ENCODE peak calls at places on chromosome 4, in four cellular contexts. G is Panc1, V is BJ, D is pancreas. A is an unnamed sample.

GRCh38 chr4:77434299-77435092 is 171.1 kb upstream of the CXCL13 start:
- DNase-seq in V (no peak), D (no peak), G (no peak), A (no peak)

GRCh38 chr4:126897038-126897437 is 735.7 kb upstream of the INTU start:
- DNase-seq in G (no peak), V (no peak), D (no peak), A (no peak)

GRCh38 chr4:178314287-178314686 is 872.0 kb upstream of the AGA start:
- DNase-seq in D (no peak), V (no peak), G (no peak), A (no peak)

GRCh38 chr4:7828011-7828720 is 111.5 kb downstream of the AFAP1 start:
- DNase-seq in G (no peak), D (no peak), V (peak; percentile 100), A (peak; percentile 86)

GRCh38 chr4:110637408-110638131 is 14.7 kb upstream of the PITX2 start:
- DNase-seq in D (no peak), V (no peak), G (no peak), A (no peak)

GRCh38 chr4:152972821-152973613 is 36.9 kb downstream of the FHDC1 start:
- DNase-seq in G (no peak), V (peak; percentile 86), D (no peak), A (no peak)

GRCh38 chr4:26813698-26814097 is 46.9 kb upstream of the STIM2 start:
- DNase-seq in D (no peak), V (no peak), G (no peak), A (no peak)

GRCh38 chr4:139986108-139986507 is 167.9 kb downstream of the MAML3 start:
- DNase-seq in G (no peak), V (no peak), D (no peak), A (no peak)

GRCh38 chr4:136183513-136183912 is 1348.8 kb downstream of the PCDH18 start:
- DNase-seq in V (no peak), D (no peak), G (no peak), A (no peak)

GRCh38 chr4:114076865-114077264 is 97.4 kb upstream of the ARSJ start:
- DNase-seq in V (no peak), G (no peak), D (no peak), A (no peak)

GRCh38 chr4:186227221-186227620 is at the start of gene KLKB1:
- DNase-seq in V (no peak), G (no peak), D (no peak), A (no peak)

GRCh38 chr4:53712326-53712725 is 121.0 kb upstream of the LNX1 start:
- DNase-seq in G (no peak), D (no peak), V (no peak), A (no peak)

GRCh38 chr4:157678478-157678877 is 457.9 kb downstream of the GRIA2 start:
- DNase-seq in D (peak; percentile 14), V (no peak), G (no peak), A (no peak)

GRCh38 chr4:144267084-144267483 is 126.6 kb upstream of the GYPA start:
- DNase-seq in G (no peak), V (no peak), D (no peak), A (no peak)

GRCh38 chr4:2432991-2433530 is 14.3 kb downstream of the CFAP99 start:
- DNase-seq in G (no peak), V (no peak), D (peak; percentile 63), A (no peak)

GRCh38 chr4:165288639-165289428 is 38.6 kb upstream of the MSMO1 start:
- DNase-seq in V (peak; percentile 55), G (no peak), D (no peak), A (no peak)

GRCh38 chr4:61555789-61556188 is 355.7 kb downstream of the ADGRL3 start:
- DNase-seq in V (no peak), D (no peak), G (no peak), A (peak; percentile 60)

GRCh38 chr4:160038560-160038959 is 935.7 kb downstream of the RAPGEF2 start:
- DNase-seq in D (no peak), V (no peak), G (no peak), A (no peak)

GRCh38 chr4:53640576-53641459 is 49.5 kb upstream of the LNX1 start:
- DNase-seq in V (no peak), D (peak; percentile 18), G (no peak), A (no peak)

GRCh38 chr4:184645904-184646610 is 3.2 kb downstream of the CASP3 start:
- DNase-seq in V (no peak), D (no peak), G (no peak), A (no peak)

GRCh38 chr4:150145090-150145949 is 67.1 kb downstream of the DCLK2 start:
- DNase-seq in V (no peak), G (no peak), D (no peak), A (no peak)
- TF ChIP-seq CTCF in V (peak; percentile 39), G (peak; percentile 27), D (no peak), A (no peak)

GRCh38 chr4:1002131-1002630 is 9.0 kb upstream of the SLC26A1 start:
- DNase-seq in G (no peak), D (peak; percentile 83), V (no peak), A (no peak)
- H3K27me3 ChIP-seq in G (no peaks in the 10 kb centered on the region), D (no peaks in the 10 kb centered on the region), V (peaks cover 31% of the 10 kb centered on the region), A (no peaks in the 10 kb centered on the region)

DNA sequence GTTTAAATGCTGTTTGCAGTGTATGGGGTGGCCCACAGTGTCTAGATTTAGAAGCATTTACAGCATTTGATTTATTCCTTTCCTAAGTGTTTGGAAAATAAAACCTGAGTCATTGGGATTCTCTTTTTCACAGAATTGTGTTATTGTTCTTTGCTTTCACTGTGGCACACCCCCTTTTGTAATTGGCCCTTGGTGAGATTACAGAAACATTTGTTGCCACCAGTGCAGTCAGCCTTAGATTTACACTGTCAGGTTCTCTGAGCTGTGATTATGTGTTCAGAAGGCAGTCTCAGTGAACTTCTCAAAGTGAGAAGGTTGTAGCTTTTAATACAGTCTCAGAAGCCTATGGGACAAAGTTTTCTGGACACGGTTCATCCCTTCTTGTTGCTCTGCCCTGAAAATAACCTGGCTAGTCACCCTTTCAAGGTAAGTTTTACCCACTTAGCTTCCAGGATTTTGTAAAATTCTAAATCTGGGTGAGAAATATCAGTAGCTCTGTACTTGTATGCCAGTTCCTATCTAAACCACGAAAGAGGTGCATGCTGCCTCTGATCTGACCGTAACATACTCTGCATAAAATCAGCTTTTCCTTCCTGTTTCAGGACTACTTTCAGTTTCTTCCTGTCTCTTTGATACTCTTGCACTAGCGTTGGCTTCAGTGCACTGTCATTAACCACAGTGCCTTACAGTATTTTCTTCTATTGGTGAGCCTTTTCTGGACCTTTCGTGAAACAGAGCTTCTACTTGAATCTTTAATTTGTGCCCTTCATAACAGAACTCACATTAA is 12.6 kb downstream of the RUFY3 start:
- DNase-seq in V (peak; percentile 6), D (no peak), G (no peak), A (peak; percentile 52)
- H3K4me3 ChIP-seq in V (peak overlapping the region; percentile 31), D (no peak overlapping the region), G (peak overlapping the region; percentile 43), A (peak overlapping the region; percentile 17)

DNA sequence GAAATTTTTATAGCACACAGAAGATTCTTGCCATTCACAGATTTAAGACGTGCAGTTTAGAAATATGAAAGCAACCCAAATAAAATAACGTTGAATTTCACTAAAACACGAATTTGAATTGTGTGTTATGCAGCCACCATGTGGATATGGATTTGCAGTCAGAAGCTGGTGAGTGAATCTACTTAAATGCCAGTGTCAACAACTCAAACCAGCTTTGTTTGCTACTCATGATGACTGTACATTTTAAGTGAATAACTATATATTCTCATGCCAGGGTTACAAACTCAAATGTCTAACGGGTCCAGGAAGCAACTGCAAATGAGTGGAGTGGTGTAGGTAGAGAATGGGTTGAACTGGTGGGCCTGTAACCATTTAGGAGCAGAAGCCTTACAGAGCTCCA is 173.0 kb upstream of the HAND2 start:
- DNase-seq in D (no peak), V (no peak), G (no peak), A (no peak)
- TF ChIP-seq CTCF in D (no peak), V (no peak), G (no peak), A (no peak)

DNA sequence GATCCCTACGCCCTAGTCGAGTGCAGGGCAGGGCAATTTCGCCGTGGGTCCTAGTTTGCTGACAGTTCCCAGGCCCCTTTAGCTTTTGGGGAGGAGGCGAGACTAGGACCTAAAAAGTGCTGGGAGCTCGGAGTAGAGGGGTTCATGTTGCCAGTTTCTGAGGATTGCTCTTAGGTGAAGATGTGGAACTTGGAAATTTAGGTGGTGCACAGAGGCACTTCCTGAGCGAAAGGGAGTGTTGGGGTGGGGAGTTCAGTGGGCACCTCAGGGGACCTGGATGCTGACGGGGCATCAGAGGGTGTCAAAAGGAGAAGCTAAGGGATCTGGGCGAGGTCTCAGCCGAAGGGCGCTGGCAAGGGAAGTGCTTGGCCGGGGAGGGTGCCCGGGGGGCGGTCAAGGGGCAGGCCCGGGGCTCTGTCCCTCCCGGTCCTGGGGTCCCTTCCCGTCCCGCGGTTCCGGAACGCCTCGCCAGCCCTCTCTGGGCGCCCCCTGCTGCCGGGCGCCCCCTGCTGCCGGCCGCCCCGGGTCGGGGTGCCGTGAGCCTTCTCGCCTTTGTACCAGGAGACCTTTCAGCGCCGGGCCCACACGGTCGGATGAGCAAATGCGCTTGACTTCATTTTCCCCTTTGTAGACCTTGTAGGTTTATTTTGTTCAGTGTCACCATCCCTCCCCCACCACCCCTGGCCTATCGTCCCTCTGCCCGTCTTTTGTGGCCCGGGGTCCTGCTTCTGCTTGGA is 3.0 kb upstream of the PHOX2B start:
- DNase-seq in G (no peak), D (peak; percentile 46), V (no peak), A (no peak)
- H3K27me3 ChIP-seq in G (peaks cover 5% of the 10 kb centered on the region), D (no peaks in the 10 kb centered on the region), V (peaks cover 72% of the 10 kb centered on the region), A (peaks cover 49% of the 10 kb centered on the region)

GRCh38 chr4:36310793-36311192 is 29.4 kb downstream of the DTHD1 start:
- DNase-seq in D (no peak), G (no peak), V (no peak), A (no peak)
- H3K4me3 ChIP-seq in D (no peak overlapping the region), G (no peak overlapping the region), V (no peak overlapping the region), A (no peak overlapping the region)

GRCh38 chr4:122793811-122794210 is 32.8 kb upstream of the FGF2 start:
- DNase-seq in V (no peak), D (no peak), G (no peak), A (no peak)
- TF ChIP-seq CTCF in V (no peak), D (no peak), G (no peak), A (no peak)